ENCODE peak calls at places on chromosome 13, in five cellular contexts. One of them, this sample, is unnamed.

GRCh38 chr13:87498681-87499080 is 172.5 kb upstream of the SLITRK5 start:
- DNase-seq in Karpas-422: peak
- DNase-seq in heart right ventricle: no peak
- DNase-seq in endothelial cell: peak
- DNase-seq in T-helper 17 cell: no peak
- DNase-seq in this sample: no peak

GRCh38 chr13:49620170-49620621 is 8.1 kb upstream of the ARL11 start:
- DNase-seq in heart right ventricle: no peak
- DNase-seq in endothelial cell: no peak
- DNase-seq in T-helper 17 cell: no peak
- DNase-seq in Karpas-422: peak
- DNase-seq in this sample: no peak

GRCh38 chr13:44952671-44953070 is 36.6 kb downstream of the NUFIP1 start:
- DNase-seq in endothelial cell: no peak
- DNase-seq in Karpas-422: no peak
- DNase-seq in heart right ventricle: no peak
- DNase-seq in T-helper 17 cell: no peak
- DNase-seq in this sample: no peak

GRCh38 chr13:84118845-84119409 is 236.7 kb upstream of the SLITRK1 start:
- DNase-seq in heart right ventricle: no peak
- DNase-seq in T-helper 17 cell: no peak
- DNase-seq in endothelial cell: no peak
- DNase-seq in Karpas-422: no peak
- DNase-seq in this sample: no peak

GRCh38 chr13:110262494-110262893 is 44.5 kb downstream of the COL4A1 start:
- DNase-seq in Karpas-422: no peak
- DNase-seq in T-helper 17 cell: no peak
- DNase-seq in heart right ventricle: no peak
- DNase-seq in endothelial cell: no peak
- DNase-seq in this sample: no peak

GRCh38 chr13:112844411-112844810 is 124.6 kb upstream of the MCF2L start:
- DNase-seq in heart right ventricle: no peak
- DNase-seq in T-helper 17 cell: no peak
- DNase-seq in Karpas-422: no peak
- DNase-seq in endothelial cell: no peak
- DNase-seq in this sample: no peak

GRCh38 chr13:40580566-40581276 is 85.7 kb downstream of the FOXO1 start:
- DNase-seq in Karpas-422: peak
- DNase-seq in T-helper 17 cell: no peak
- DNase-seq in heart right ventricle: no peak
- DNase-seq in endothelial cell: no peak
- DNase-seq in this sample: no peak

GRCh38 chr13:50123002-50123401 is 107.8 kb downstream of the KCNRG start:
- DNase-seq in heart right ventricle: no peak
- DNase-seq in Karpas-422: no peak
- DNase-seq in T-helper 17 cell: no peak
- DNase-seq in endothelial cell: no peak
- DNase-seq in this sample: no peak

GRCh38 chr13:91482427-91482826 is 84.0 kb downstream of the GPC5 start:
- DNase-seq in endothelial cell: no peak
- DNase-seq in heart right ventricle: no peak
- DNase-seq in Karpas-422: no peak
- DNase-seq in T-helper 17 cell: no peak
- DNase-seq in this sample: peak

GRCh38 chr13:29545988-29546387 is 49.5 kb downstream of the SLC7A1 start:
- DNase-seq in endothelial cell: no peak
- DNase-seq in heart right ventricle: no peak
- DNase-seq in T-helper 17 cell: no peak
- DNase-seq in Karpas-422: no peak
- DNase-seq in this sample: no peak

GRCh38 chr13:104641309-104641708 is 1575.1 kb upstream of the SLC10A2 start:
- DNase-seq in T-helper 17 cell: no peak
- DNase-seq in heart right ventricle: no peak
- DNase-seq in endothelial cell: no peak
- DNase-seq in Karpas-422: no peak
- DNase-seq in this sample: no peak

GRCh38 chr13:100124265-100124664 is 35.4 kb downstream of the PCCA start:
- DNase-seq in heart right ventricle: no peak
- DNase-seq in T-helper 17 cell: no peak
- DNase-seq in endothelial cell: no peak
- DNase-seq in Karpas-422: no peak
- DNase-seq in this sample: no peak

This sample was measured in Daoy.